ENCODE peak calls at places on chromosome 18, in seven cellular contexts. N is foreskin melanocyte, R is Peyer's patch, E is colonic mucosa, B is germinal center, V is HT1080, S is 8988T. A is an unnamed sample.

GRCh38 chr18:676747-677544 is 19.5 kb downstream of the TYMS start:
- DNase-seq in N (no peak), R (no peak), E (no peak), B (no peak), V (no peak), S (no peak), A (no peak)

GRCh38 chr18:63363951-63364350 is 3.1 kb downstream of the KDSR start:
- DNase-seq in N (no peak), R (no peak), E (no peak), B (no peak), V (no peak), S (no peak), A (no peak)

GRCh38 chr18:70044626-70045025 is 97.0 kb upstream of the CD226 start:
- DNase-seq in N (peak; percentile 93), R (no peak), E (no peak), B (no peak), V (peak; percentile 95), S (no peak), A (peak; percentile 44)

GRCh38 chr18:48607049-48607984 is 68.5 kb downstream of the CTIF start:
- DNase-seq in N (peak; percentile 62), R (no peak), E (no peak), B (no peak), V (peak; percentile 76), S (no peak), A (peak; percentile 94)

GRCh38 chr18:74368901-74369705 is 53.5 kb downstream of the C18orf63 start:
- DNase-seq in N (peak; percentile 79), R (no peak), E (peak; percentile 77), B (no peak), V (no peak), S (no peak), A (no peak)

GRCh38 chr18:7370812-7371211 is 139.9 kb downstream of the LRRC30 start:
- DNase-seq in N (no peak), R (no peak), E (no peak), B (no peak), V (no peak), S (no peak), A (no peak)

GRCh38 chr18:21241224-21242131 is 554 bp upstream of the GREB1L start:
- DNase-seq in N (no peak), R (no peak), E (peak; percentile 18), B (no peak), V (no peak), S (peak; percentile 40), A (no peak)

GRCh38 chr18:46677609-46678470 is 20.8 kb upstream of the LOXHD1 start:
- DNase-seq in N (no peak), R (no peak), E (no peak), B (peak; percentile 23), V (peak; percentile 18), S (peak; percentile 63), A (no peak)

GRCh38 chr18:9417081-9417841 is 58.1 kb upstream of the RALBP1 start:
- DNase-seq in N (peak; percentile 32), R (no peak), E (no peak), B (no peak), V (no peak), S (no peak), A (peak; percentile 92)

GRCh38 chr18:78738076-78738690 is 241.4 kb upstream of the SALL3 start:
- DNase-seq in N (no peak), R (no peak), E (peak; percentile 9), B (no peak), V (no peak), S (no peak), A (no peak)

GRCh38 chr18:54679318-54680149 is 88.5 kb downstream of the DYNAP start:
- DNase-seq in N (peak; percentile 56), R (no peak), E (peak; percentile 25), B (no peak), V (peak; percentile 86), S (no peak), A (peak; percentile 90)

GRCh38 chr18:67104700-67105284 is 411.7 kb downstream of the DSEL start:
- DNase-seq in N (peak; percentile 50), R (peak; percentile 17), E (peak; percentile 43), B (no peak), V (peak; percentile 60), S (no peak), A (no peak)

GRCh38 chr18:34097312-34097711 is 127.4 kb downstream of the NOL4 start:
- DNase-seq in N (no peak), R (no peak), E (no peak), B (no peak), V (no peak), S (no peak), A (no peak)

A was measured in osteoblast.